ENCODE peak calls at places on chromosomes 3 and 15, in eight cellular contexts. S is GM04504, N is nucleus accumbens, I is WTC11, P is GM06990, Z is astrocyte of the spinal cord, L is NCI-H774, F is HTR-8/SVneo. R is an unnamed sample.

GRCh38 chr3:117463276-117463675 is 753.7 kb downstream of the TUSC7 start:
- DNase-seq in S (no peak), N (no peak), I (no peak), P (no peak), Z (no peak), L (no peak), F (no peak), R (no peak)

GRCh38 chr3:113660901-113661300 is 35.5 kb downstream of the USF3 start:
- DNase-seq in S (no peak), N (no peak), I (no peak), P (no peak), Z (peak), L (no peak), F (no peak), R (no peak)

GRCh38 chr15:101070502-101071273 is 151.5 kb downstream of the LRRK1 start:
- DNase-seq in S (peak), N (no peak), I (no peak), P (no peak), Z (peak), L (peak), F (peak), R (peak)

GRCh38 chr3:102104093-102104492 is 254.8 kb downstream of the NFKBIZ start:
- DNase-seq in S (no peak), N (no peak), I (no peak), P (no peak), Z (no peak), L (no peak), F (no peak), R (no peak)

GRCh38 chr3:158845748-158846350 is 44.0 kb downstream of the MFSD1 start:
- DNase-seq in S (no peak), N (no peak), I (peak), P (no peak), Z (peak), L (peak), F (peak), R (peak)

GRCh38 chr15:57273366-57273765 is 102.9 kb upstream of the CGNL1 start:
- DNase-seq in S (no peak), N (no peak), I (no peak), P (no peak), Z (no peak), L (no peak), F (no peak), R (no peak)

GRCh38 chr3:23002846-23003800 is 200.0 kb upstream of the UBE2E2 start:
- DNase-seq in S (no peak), N (no peak), I (no peak), P (no peak), Z (peak), L (peak), F (no peak), R (no peak)

GRCh38 chr15:90780916-90781315 is 63.8 kb downstream of the BLM start:
- DNase-seq in S (no peak), N (no peak), I (no peak), P (no peak), Z (no peak), L (no peak), F (no peak), R (no peak)

GRCh38 chr15:71054286-71054952 is 60.9 kb upstream of the THSD4 start:
- DNase-seq in S (no peak), N (no peak), I (no peak), P (no peak), Z (no peak), L (no peak), F (no peak), R (no peak)

GRCh38 chr3:157752952-157753351 is 249.7 kb upstream of the VEPH1 start:
- DNase-seq in S (peak), N (no peak), I (no peak), P (no peak), Z (no peak), L (no peak), F (no peak), R (no peak)

GRCh38 chr3:62445267-62445666 is 71.9 kb upstream of the FEZF2 start:
- DNase-seq in S (no peak), N (no peak), I (no peak), P (no peak), Z (peak), L (peak), F (peak), R (peak)

GRCh38 chr3:83849331-83849730 is 1109.5 kb upstream of the CADM2 start:
- DNase-seq in S (no peak), N (no peak), I (no peak), P (no peak), Z (peak), L (no peak), F (no peak), R (no peak)

GRCh38 chr3:46374755-46375154 is 4.0 kb downstream of the CCR5 start:
- DNase-seq in S (no peak), N (no peak), I (no peak), P (no peak), Z (no peak), L (no peak), F (no peak), R (no peak)

GRCh38 chr15:88118035-88118434 is 138.5 kb downstream of the NTRK3 start:
- DNase-seq in S (no peak), N (no peak), I (no peak), P (no peak), Z (no peak), L (no peak), F (no peak), R (no peak)

GRCh38 chr15:41804920-41805666 is 22.8 kb upstream of the JMJD7 start:
- DNase-seq in S (no peak), N (no peak), I (no peak), P (no peak), Z (peak), L (no peak), F (no peak), R (no peak)

GRCh38 chr3:124288996-124289395 is 297.1 kb upstream of the ROPN1 start:
- DNase-seq in S (no peak), N (no peak), I (no peak), P (no peak), Z (no peak), L (no peak), F (no peak), R (no peak)

GRCh38 chr15:43702701-43703433 is 9.2 kb downstream of the CKMT1A start:
- DNase-seq in S (no peak), N (no peak), I (no peak), P (no peak), Z (no peak), L (no peak), F (no peak), R (no peak)

GRCh38 chr3:32818431-32819085 is 761 bp downstream of the TRIM71 start:
- DNase-seq in S (no peak), N (no peak), I (no peak), P (peak), Z (no peak), L (no peak), F (no peak), R (no peak)

GRCh38 chr3:23928525-23928924 is 11.6 kb downstream of the RPL15 start:
- DNase-seq in S (no peak), N (no peak), I (no peak), P (no peak), Z (no peak), L (no peak), F (no peak), R (no peak)

GRCh38 chr3:13319821-13320220 is 100.3 kb downstream of the NUP210 start:
- DNase-seq in S (no peak), N (no peak), I (no peak), P (no peak), Z (no peak), L (no peak), F (no peak), R (no peak)

GRCh38 chr3:159632847-159633246 is 355.8 kb upstream of the IL12A start:
- DNase-seq in S (no peak), N (no peak), I (no peak), P (no peak), Z (no peak), L (no peak), F (no peak), R (no peak)

GRCh38 chr3:107790612-107791011 is 267.9 kb downstream of the BBX start:
- DNase-seq in S (no peak), N (no peak), I (no peak), P (no peak), Z (no peak), L (no peak), F (no peak), R (no peak)

GRCh38 chr15:61522375-61522774 is 293.3 kb upstream of the RORA start:
- DNase-seq in S (no peak), N (no peak), I (no peak), P (no peak), Z (no peak), L (no peak), F (no peak), R (no peak)

GRCh38 chr3:162978136-162978535 is 1481.5 kb downstream of the OTOL1 start:
- DNase-seq in S (no peak), N (no peak), I (no peak), P (no peak), Z (no peak), L (no peak), F (no peak), R (no peak)

GRCh38 chr3:111681705-111682426 is 86.7 kb upstream of the ZBED2 start:
- DNase-seq in S (no peak), N (no peak), I (no peak), P (no peak), Z (no peak), L (no peak), F (no peak), R (no peak)

GRCh38 chr3:120349819-120350125 is 618 bp upstream of the LRRC58 start:
- DNase-seq in S (no peak), N (no peak), I (no peak), P (no peak), Z (no peak), L (no peak), F (no peak), R (no peak)

GRCh38 chr15:37819191-37819590 is 115.2 kb upstream of the TMCO5A start:
- DNase-seq in S (no peak), N (no peak), I (no peak), P (no peak), Z (peak), L (no peak), F (no peak), R (no peak)

GRCh38 chr3:156642750-156643728 is 31.4 kb upstream of the TIPARP start:
- DNase-seq in S (no peak), N (no peak), I (no peak), P (no peak), Z (no peak), L (no peak), F (no peak), R (no peak)

GRCh38 chr3:73419993-73420392 is 204.7 kb downstream of the PDZRN3 start:
- DNase-seq in S (no peak), N (no peak), I (no peak), P (no peak), Z (no peak), L (no peak), F (no peak), R (no peak)

GRCh38 chr3:12188681-12189287 is 30.1 kb upstream of the TIMP4 start:
- DNase-seq in S (no peak), N (no peak), I (no peak), P (no peak), Z (no peak), L (no peak), F (no peak), R (no peak)

GRCh38 chr3:29384640-29385039 is 103.8 kb downstream of the RBMS3 start:
- DNase-seq in S (peak), N (no peak), I (no peak), P (no peak), Z (peak), L (no peak), F (peak), R (no peak)

GRCh38 chr15:62417444-62417843 is 252.4 kb upstream of the C2CD4B start:
- DNase-seq in S (no peak), N (no peak), I (no peak), P (no peak), Z (peak), L (no peak), F (no peak), R (no peak)

GRCh38 chr3:181713300-181713647 is 1.5 kb downstream of the SOX2 start:
- DNase-seq in S (no peak), N (no peak), I (no peak), P (no peak), Z (peak), L (no peak), F (no peak), R (no peak)

R was measured in RKO.